ENCODE peak calls at places on chromosomes 12 and 14, in eight cellular contexts. T, G, B, L, K, Z, V and N are unnamed samples.

GRCh38 chr12:43852744-43853143 is 16.9 kb downstream of the TMEM117 start:
- DNase-seq in T (no peak), G (no peak), B (no peak), L (no peak), K (no peak), Z (no peak), V (no peak), N (no peak)

GRCh38 chr12:26798013-26798412 is 35.0 kb downstream of the ITPR2 start:
- DNase-seq in T (no peak), G (no peak), B (no peak), L (no peak), K (no peak), Z (no peak), V (no peak), N (no peak)

GRCh38 chr12:122043476-122043875 is 21.8 kb downstream of the BCL7A start:
- DNase-seq in T (no peak), G (no peak), B (no peak), L (no peak), K (no peak), Z (no peak), V (no peak), N (no peak)

GRCh38 chr14:53047302-53047701 is 96.5 kb upstream of the FERMT2 start:
- DNase-seq in T (no peak), G (no peak), B (peak; percentile 9), L (no peak), K (no peak), Z (no peak), V (no peak), N (peak; percentile 39)

GRCh38 chr12:124295431-124296058 is 652 bp downstream of the RFLNA start:
- DNase-seq in T (no peak), G (no peak), B (no peak), L (no peak), K (no peak), Z (no peak), V (no peak), N (no peak)

GRCh38 chr14:69055125-69055524 is 76.0 kb upstream of the ACTN1 start:
- DNase-seq in T (no peak), G (no peak), B (no peak), L (no peak), K (no peak), Z (no peak), V (no peak), N (no peak)

GRCh38 chr12:106305376-106305775 is 2.8 kb downstream of the TCP11L2 start:
- DNase-seq in T (no peak), G (no peak), B (no peak), L (no peak), K (no peak), Z (no peak), V (no peak), N (no peak)

GRCh38 chr14:56341766-56342418 is 223.7 kb downstream of the PELI2 start:
- DNase-seq in T (no peak), G (no peak), B (no peak), L (no peak), K (no peak), Z (no peak), V (no peak), N (no peak)

GRCh38 chr14:54785111-54785777 is 117.4 kb downstream of the GCH1 start:
- DNase-seq in T (no peak), G (no peak), B (no peak), L (peak; percentile 55), K (no peak), Z (no peak), V (peak; percentile 59), N (no peak)

GRCh38 chr14:72801381-72801812 is 92.5 kb downstream of the DPF3 start:
- DNase-seq in T (no peak), G (no peak), B (no peak), L (no peak), K (peak; percentile 36), Z (no peak), V (no peak), N (no peak)

GRCh38 chr12:42097971-42098370 is 46.7 kb downstream of the GXYLT1 start:
- DNase-seq in T (no peak), G (no peak), B (no peak), L (no peak), K (no peak), Z (no peak), V (no peak), N (no peak)

GRCh38 chr12:105382771-105383632 is 52.5 kb downstream of the C12orf75 start:
- DNase-seq in T (no peak), G (no peak), B (peak; percentile 63), L (peak; percentile 68), K (peak; percentile 80), Z (no peak), V (no peak), N (peak; percentile 50)

GRCh38 chr12:52010152-52010622 is 3.4 kb downstream of the TAMALIN start:
- DNase-seq in T (no peak), G (peak; percentile 81), B (peak; percentile 42), L (no peak), K (no peak), Z (no peak), V (peak; percentile 90), N (no peak)

GRCh38 chr12:121806556-121807308 is 2.9 kb downstream of the SETD1B start:
- DNase-seq in T (no peak), G (peak; percentile 11), B (no peak), L (no peak), K (no peak), Z (no peak), V (no peak), N (no peak)